ENCODE peak calls at places on chromosomes 4 and X, in nine cellular contexts. T, S, R, X, E, L, F, A and B are unnamed samples.

GRCh38 chrX:129360175-129360574 is 163.1 kb downstream of the SMARCA1 start:
- DNase-seq in T (peak; percentile 33), S (peak; percentile 64), R (no peak), X (no peak), E (no peak), L (peak; percentile 19), F (no peak), A (peak; percentile 45), B (no peak)

GRCh38 chr4:675980-676870 is 1.9 kb downstream of the MYL5 start:
- DNase-seq in T (no peak), S (no peak), R (no peak), X (no peak), E (no peak), L (no peak), F (peak; percentile 80), A (no peak), B (no peak)

GRCh38 chr4:37066149-37066548 is 178.4 kb upstream of the NWD2 start:
- DNase-seq in T (no peak), S (no peak), R (no peak), X (no peak), E (no peak), L (peak; percentile 44), F (no peak), A (no peak), B (no peak)

GRCh38 chr4:19213388-19213787 is 1038.3 kb upstream of the SLIT2 start:
- DNase-seq in T (no peak), S (peak; percentile 68), R (no peak), X (no peak), E (no peak), L (no peak), F (no peak), A (no peak), B (no peak)

GRCh38 chrX:138128025-138128671 is 562.2 kb downstream of the ZIC3 start:
- DNase-seq in T (peak; percentile 1), S (peak; percentile 56), R (no peak), X (no peak), E (no peak), L (peak; percentile 3), F (no peak), A (no peak), B (no peak)

GRCh38 chr4:184968784-184969201 is 49.5 kb upstream of the HELT start:
- DNase-seq in T (no peak), S (no peak), R (no peak), X (no peak), E (peak; percentile 63), L (peak; percentile 59), F (no peak), A (peak; percentile 68), B (no peak)

GRCh38 chr4:169147217-169147616 is 123.5 kb downstream of the SH3RF1 start:
- DNase-seq in T (peak; percentile 44), S (no peak), R (no peak), X (no peak), E (no peak), L (no peak), F (no peak), A (no peak), B (no peak)

GRCh38 chrX:47568656-47569295 is 7.8 kb downstream of the ARAF start:
- DNase-seq in T (no peak), S (peak; percentile 50), R (no peak), X (no peak), E (no peak), L (no peak), F (no peak), A (no peak), B (no peak)

GRCh38 chr4:145034727-145035211 is 63.2 kb downstream of the ANAPC10 start:
- DNase-seq in T (peak; percentile 55), S (no peak), R (no peak), X (no peak), E (peak; percentile 12), L (no peak), F (no peak), A (no peak), B (no peak)

GRCh38 chr4:86036729-86037128 is 323.1 kb downstream of the MAPK10 start:
- DNase-seq in T (no peak), S (no peak), R (no peak), X (no peak), E (no peak), L (no peak), F (no peak), A (no peak), B (no peak)

GRCh38 chr4:76696109-76696508 is 201.8 kb downstream of the SOWAHB start:
- DNase-seq in T (no peak), S (peak; percentile 98), R (no peak), X (no peak), E (no peak), L (no peak), F (no peak), A (no peak), B (no peak)

GRCh38 chr4:156941940-156942548 is 29.6 kb downstream of the PDGFC start:
- DNase-seq in T (no peak), S (peak; percentile 71), R (no peak), X (no peak), E (peak; percentile 82), L (peak; percentile 66), F (no peak), A (no peak), B (peak; percentile 83)

GRCh38 chr4:111475696-111476095 is 669.6 kb upstream of the FAM241A start:
- DNase-seq in T (no peak), S (no peak), R (no peak), X (no peak), E (no peak), L (no peak), F (no peak), A (no peak), B (no peak)

GRCh38 chr4:140005699-140006098 is 148.3 kb downstream of the MAML3 start:
- DNase-seq in T (no peak), S (no peak), R (no peak), X (no peak), E (no peak), L (no peak), F (no peak), A (no peak), B (no peak)

GRCh38 chr4:38382492-38382891 is 281.5 kb upstream of the KLF3 start:
- DNase-seq in T (no peak), S (no peak), R (no peak), X (no peak), E (no peak), L (no peak), F (no peak), A (no peak), B (no peak)

GRCh38 chr4:38105475-38105874 is 145.3 kb downstream of the PTTG2 start:
- DNase-seq in T (no peak), S (no peak), R (no peak), X (no peak), E (no peak), L (no peak), F (no peak), A (no peak), B (no peak)

GRCh38 chrX:134460005-134460860 is at the start of gene HPRT1:
- DNase-seq in T (peak; percentile 38), S (peak; percentile 90), R (peak; percentile 62), X (peak; percentile 89), E (no peak), L (peak; percentile 87), F (peak; percentile 96), A (peak; percentile 91), B (peak; percentile 88)

GRCh38 chrX:134462927-134463326 is 3.0 kb downstream of the HPRT1 start:
- DNase-seq in T (no peak), S (no peak), R (no peak), X (no peak), E (no peak), L (no peak), F (no peak), A (no peak), B (no peak)

GRCh38 chrX:134459683-134460004 is 321 bp upstream of the HPRT1 start:
- DNase-seq in T (no peak), S (no peak), R (no peak), X (no peak), E (no peak), L (no peak), F (no peak), A (no peak), B (no peak)

GRCh38 chrX:134457708-134458107 is 2.3 kb upstream of the HPRT1 start:
- DNase-seq in T (no peak), S (no peak), R (no peak), X (no peak), E (no peak), L (no peak), F (no peak), A (no peak), B (no peak)

GRCh38 chrX:134460861-134461218 is 875 bp downstream of the HPRT1 start:
- DNase-seq in T (no peak), S (no peak), R (no peak), X (no peak), E (no peak), L (no peak), F (no peak), A (no peak), B (no peak)
- H3K27ac ChIP-seq in T (peak overlapping the region; percentile 72), S (no peak overlapping the region), R (no peak overlapping the region), X (no peak overlapping the region), E (no peak overlapping the region), L (peak overlapping the region; percentile 71), F (no peak overlapping the region), A (peak overlapping the region; percentile 90), B (no peak overlapping the region)

DNA sequence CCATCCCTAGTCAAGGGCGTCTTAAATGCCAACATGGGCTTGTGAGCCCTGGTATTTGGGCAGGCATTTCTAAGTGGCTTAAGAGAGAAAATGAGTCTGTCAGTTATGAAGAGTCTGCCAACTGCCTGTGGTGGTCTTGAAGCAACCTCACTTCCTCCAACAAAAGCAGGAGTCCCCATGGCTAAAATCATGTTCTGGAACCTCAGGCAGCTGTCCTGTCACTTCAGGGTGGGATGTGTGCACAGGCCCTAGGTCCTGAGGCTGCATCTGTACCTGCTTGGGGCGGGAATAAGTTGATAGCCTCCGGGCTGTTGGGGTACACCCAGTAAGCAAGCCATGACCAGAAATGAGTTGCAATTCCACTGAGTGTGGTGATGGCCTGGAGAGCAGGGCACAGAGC is 115.0 kb upstream of the SCML1 start:
- DNase-seq in T (no peak), S (no peak), R (no peak), X (no peak), E (no peak), L (no peak), F (no peak), A (no peak), B (no peak)
- H3K27ac ChIP-seq in T (no peak overlapping the region), S (no peak overlapping the region), R (no peak overlapping the region), X (no peak overlapping the region), E (no peak overlapping the region), L (no peak overlapping the region), F (no peak overlapping the region), A (no peak overlapping the region), B (no peak overlapping the region)

GRCh38 chr4:113739197-113739596 is 22.3 kb downstream of the CAMK2D start:
- DNase-seq in T (no peak), S (no peak), R (no peak), X (no peak), E (no peak), L (no peak), F (no peak), A (no peak), B (no peak)
- H3K27ac ChIP-seq in T (no peak overlapping the region), S (no peak overlapping the region), R (no peak overlapping the region), X (peak overlapping the region; percentile 48), E (no peak overlapping the region), L (no peak overlapping the region), F (no peak overlapping the region), A (no peak overlapping the region), B (peak overlapping the region; percentile 64)

DNA sequence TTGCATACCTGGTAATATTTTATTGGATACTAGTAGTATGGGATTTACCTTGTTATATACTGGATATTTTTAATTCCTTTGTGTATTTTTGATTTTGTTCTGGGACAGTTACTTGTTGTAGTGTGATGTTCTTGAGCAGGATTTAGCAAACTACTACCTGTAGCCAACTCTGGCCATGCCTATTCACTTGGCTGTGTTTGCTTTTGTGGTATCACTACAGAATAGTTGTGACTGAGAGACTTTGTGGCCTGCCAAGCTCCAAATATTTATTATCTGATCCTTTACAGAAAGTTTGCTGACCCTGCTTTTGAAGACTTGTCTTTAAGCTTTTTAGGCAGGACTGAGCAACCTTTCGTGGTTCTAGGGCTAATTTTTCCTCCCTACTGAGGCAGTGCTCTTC is 17.8 kb downstream of the ZCCHC4 start:
- DNase-seq in T (no peak), S (no peak), R (no peak), X (no peak), E (no peak), L (no peak), F (no peak), A (no peak), B (no peak)
- H3K27ac ChIP-seq in T (no peak overlapping the region), S (no peak overlapping the region), R (no peak overlapping the region), X (no peak overlapping the region), E (no peak overlapping the region), L (no peak overlapping the region), F (no peak overlapping the region), A (no peak overlapping the region), B (peak overlapping the region; percentile 56)